ENCODE peak calls at places on chromosomes 6 and 20, in nine cellular contexts. V is kidney epithelial cell, U is renal cortical epithelial cell, I is lung, Z is AG09309, N is retina, K is B cell, Y is GM04503, F is T-cell. B is an unnamed sample.

GRCh38 chr6:150142304-150142656 is 564 bp upstream of the PPP1R14C start:
- DNase-seq in F (no peak), N (no peak), U (peak), K (no peak), Y (peak), V (peak), Z (peak), I (peak), B (peak)

GRCh38 chr20:63765918-63766317 is 26.3 kb downstream of the SLC2A4RG start:
- DNase-seq in Z (no peak), V (no peak), Y (no peak), U (no peak), K (no peak), I (no peak), F (no peak), N (no peak), B (no peak)

GRCh38 chr6:32181890-32182529 is 2.0 kb downstream of the AGER start:
- DNase-seq in V (no peak), F (no peak), K (no peak), I (no peak), U (no peak), N (no peak), Z (no peak), Y (no peak), B (no peak)

GRCh38 chr20:1033751-1034419 is 31.8 kb upstream of the RSPO4 start:
- DNase-seq in N (no peak), V (no peak), I (no peak), F (no peak), Z (no peak), U (no peak), K (no peak), Y (no peak), B (no peak)

GRCh38 chr20:20366551-20366895 is 1.4 kb upstream of the INSM1 start:
- DNase-seq in U (no peak), Y (no peak), F (no peak), I (no peak), V (no peak), Z (no peak), K (no peak), N (no peak), B (no peak)

GRCh38 chr6:8983202-8983688 is 547.9 kb upstream of the SLC35B3 start:
- DNase-seq in Y (peak), N (peak), K (no peak), I (peak), V (no peak), U (peak), Z (peak), F (peak), B (peak)

GRCh38 chr20:39911497-39911896 is 777.5 kb downstream of the MAFB start:
- DNase-seq in V (no peak), U (no peak), I (no peak), F (no peak), N (no peak), K (no peak), Y (no peak), Z (no peak), B (no peak)

GRCh38 chr6:1986454-1987243 is 258.8 kb downstream of the GMDS start:
- DNase-seq in V (no peak), N (no peak), K (no peak), U (no peak), Y (no peak), F (no peak), I (no peak), Z (no peak), B (no peak)

GRCh38 chr6:35253249-35253648 is 6.3 kb upstream of the ZNF76 start:
- DNase-seq in Z (no peak), Y (no peak), K (no peak), N (no peak), U (no peak), F (no peak), I (no peak), V (no peak), B (no peak)

GRCh38 chr6:158737710-158738615 is 81.2 kb downstream of the EZR start:
- DNase-seq in N (no peak), Z (peak), K (no peak), U (peak), V (no peak), Y (peak), F (no peak), I (no peak), B (no peak)

GRCh38 chr6:88220493-88220892 is 54.3 kb upstream of the CNR1 start:
- DNase-seq in I (no peak), N (no peak), K (no peak), U (peak), Y (no peak), F (no peak), V (no peak), Z (no peak), B (no peak)

GRCh38 chr6:6584310-6585002 is 4.1 kb upstream of the LY86 start:
- DNase-seq in V (no peak), N (no peak), I (no peak), K (peak), Y (no peak), U (no peak), Z (no peak), F (no peak), B (no peak)

GRCh38 chr6:73694711-73695411 is 1.1 kb upstream of the CD109 start:
- DNase-seq in U (peak), I (no peak), F (no peak), K (no peak), Y (peak), V (peak), Z (no peak), N (no peak), B (peak)

GRCh38 chr6:1916334-1916985 is 306.7 kb downstream of the FOXC1 start:
- DNase-seq in U (peak), Z (peak), N (peak), F (no peak), Y (peak), V (peak), K (no peak), I (no peak), B (no peak)

GRCh38 chr20:38685853-38686473 is 38.3 kb upstream of the SLC32A1 start:
- DNase-seq in V (no peak), U (peak), N (peak), I (peak), Z (no peak), F (peak), Y (no peak), K (no peak), B (peak)

GRCh38 chr20:44054118-44054517 is 132.9 kb downstream of the JPH2 start:
- DNase-seq in K (no peak), F (peak), N (no peak), V (no peak), Y (no peak), I (no peak), U (no peak), Z (no peak), B (no peak)

GRCh38 chr20:11786108-11786507 is 131.6 kb upstream of the BTBD3 start:
- DNase-seq in N (no peak), F (no peak), Y (no peak), I (no peak), Z (no peak), V (no peak), K (no peak), U (no peak), B (no peak)

GRCh38 chr6:128600397-128600951 is 80.1 kb upstream of the PTPRK start:
- DNase-seq in V (peak), K (no peak), U (peak), I (no peak), Y (peak), F (no peak), Z (peak), N (peak), B (no peak)

GRCh38 chr6:147950623-147950987 is 392.0 kb upstream of the SASH1 start:
- DNase-seq in Z (no peak), N (no peak), I (peak), U (peak), F (no peak), V (no peak), K (no peak), Y (no peak), B (no peak)

GRCh38 chr20:6157345-6157744 is 34.5 kb upstream of the FERMT1 start:
- DNase-seq in U (no peak), Z (no peak), V (no peak), I (no peak), Y (no peak), F (no peak), K (no peak), N (no peak), B (no peak)

GRCh38 chr6:143549630-143550268 is 38.2 kb upstream of the FUCA2 start:
- DNase-seq in K (no peak), V (no peak), Y (no peak), F (no peak), Z (no peak), N (no peak), U (no peak), I (no peak), B (no peak)

GRCh38 chr6:132247381-132248159 is 153.7 kb downstream of the MOXD1 start:
- DNase-seq in N (no peak), K (no peak), F (no peak), Z (no peak), I (no peak), Y (no peak), U (no peak), V (no peak), B (no peak)

GRCh38 chr6:20846602-20847028 is 312.4 kb downstream of the CDKAL1 start:
- DNase-seq in N (no peak), U (no peak), Y (no peak), Z (no peak), I (no peak), V (no peak), F (no peak), K (no peak), B (no peak)

GRCh38 chr20:52921300-52921699 is 50.9 kb upstream of the TSHZ2 start:
- DNase-seq in V (no peak), Z (no peak), K (no peak), F (no peak), Y (no peak), I (no peak), U (peak), N (no peak), B (no peak)

GRCh38 chr6:3456794-3457709 is at the start of gene SLC22A23:
- DNase-seq in K (peak), Z (no peak), V (no peak), U (no peak), N (peak), F (peak), Y (no peak), I (peak), B (peak)

GRCh38 chr6:117711369-117711768 is 36.1 kb downstream of the NUS1 start:
- DNase-seq in Z (no peak), K (no peak), U (no peak), V (no peak), F (no peak), I (no peak), N (no peak), Y (no peak), B (no peak)

GRCh38 chr6:25473447-25473846 is 178.6 kb upstream of the SCGN start:
- DNase-seq in V (no peak), I (no peak), Z (no peak), K (no peak), U (no peak), N (no peak), Y (no peak), F (no peak), B (no peak)

GRCh38 chr20:63940071-63940471 is 16.1 kb downstream of the UCKL1 start:
- DNase-seq in K (no peak), N (no peak), U (no peak), Z (no peak), V (no peak), F (no peak), I (no peak), Y (no peak), B (no peak)

GRCh38 chr6:161169060-161169459 is 104.8 kb downstream of the AGPAT4 start:
- DNase-seq in F (no peak), I (no peak), Z (no peak), K (no peak), N (no peak), Y (no peak), U (peak), V (no peak), B (no peak)

GRCh38 chr6:140586426-140587061 is 1212.1 kb upstream of the CITED2 start:
- DNase-seq in F (no peak), I (no peak), K (no peak), N (no peak), Y (no peak), V (no peak), Z (no peak), U (no peak), B (no peak)

GRCh38 chr6:28910901-28911680 is 12.7 kb downstream of the TRIM27 start:
- DNase-seq in Y (no peak), U (no peak), F (no peak), N (no peak), Z (no peak), I (no peak), V (no peak), K (no peak), B (no peak)

GRCh38 chr6:107173779-107174178 is 58.5 kb upstream of the BEND3 start:
- DNase-seq in U (no peak), Y (no peak), K (no peak), N (no peak), V (no peak), Z (no peak), I (no peak), F (no peak), B (no peak)

GRCh38 chr20:56828402-56828801 is 199.3 kb downstream of the TFAP2C start:
- DNase-seq in Y (no peak), V (no peak), U (no peak), Z (no peak), K (no peak), N (no peak), F (no peak), I (no peak), B (no peak)